ENCODE peak calls at places on chromosomes 12 and 14, in nine cellular contexts. One of them, this sample, is unnamed.
A peak's percentile ranks its signal among the peaks of the same experiment; 100 is the strongest.

GRCh38 chr12:12521923-12522322 is 40.7 kb downstream of the DUSP16 start:
- DNase-seq in right lobe of liver: no peak
- DNase-seq in ovary: no peak
- DNase-seq in IMR-90: no peak
- DNase-seq in adrenal gland: peak; percentile 37
- DNase-seq in HCT116: no peak
- DNase-seq in heart left ventricle: no peak
- DNase-seq in tibial nerve: no peak
- DNase-seq in transverse colon: no peak
- DNase-seq in this sample: no peak

GRCh38 chr14:53044486-53044885 is 93.6 kb upstream of the FERMT2 start:
- DNase-seq in right lobe of liver: no peak
- DNase-seq in ovary: no peak
- DNase-seq in IMR-90: peak; percentile 91
- DNase-seq in adrenal gland: no peak
- DNase-seq in HCT116: no peak
- DNase-seq in heart left ventricle: no peak
- DNase-seq in tibial nerve: no peak
- DNase-seq in transverse colon: no peak
- DNase-seq in this sample: no peak

GRCh38 chr14:104702106-104702505 is 12.7 kb downstream of the INF2 start:
- DNase-seq in right lobe of liver: no peak
- DNase-seq in ovary: no peak
- DNase-seq in IMR-90: no peak
- DNase-seq in adrenal gland: no peak
- DNase-seq in HCT116: no peak
- DNase-seq in heart left ventricle: no peak
- DNase-seq in tibial nerve: no peak
- DNase-seq in transverse colon: no peak
- DNase-seq in this sample: no peak

GRCh38 chr12:53696285-53696654 is 20.4 kb upstream of the ATP5MC2 start:
- DNase-seq in right lobe of liver: peak; percentile 71
- DNase-seq in ovary: no peak
- DNase-seq in IMR-90: peak; percentile 85
- DNase-seq in adrenal gland: peak; percentile 74
- DNase-seq in HCT116: peak; percentile 95
- DNase-seq in heart left ventricle: peak; percentile 66
- DNase-seq in tibial nerve: no peak
- DNase-seq in transverse colon: peak; percentile 78
- DNase-seq in this sample: peak; percentile 89

GRCh38 chr14:101623077-101623372 is 61.7 kb downstream of the DIO3 start:
- DNase-seq in right lobe of liver: no peak
- DNase-seq in ovary: no peak
- DNase-seq in IMR-90: no peak
- DNase-seq in adrenal gland: no peak
- DNase-seq in HCT116: no peak
- DNase-seq in heart left ventricle: no peak
- DNase-seq in tibial nerve: no peak
- DNase-seq in transverse colon: no peak
- DNase-seq in this sample: no peak

GRCh38 chr14:30848449-30849240 is 25.7 kb upstream of the COCH start:
- DNase-seq in right lobe of liver: peak; percentile 74
- DNase-seq in ovary: no peak
- DNase-seq in IMR-90: no peak
- DNase-seq in adrenal gland: no peak
- DNase-seq in HCT116: no peak
- DNase-seq in heart left ventricle: no peak
- DNase-seq in tibial nerve: no peak
- DNase-seq in transverse colon: no peak
- DNase-seq in this sample: no peak

GRCh38 chr14:54828031-54828430 is 74.6 kb downstream of the GCH1 start:
- DNase-seq in right lobe of liver: no peak
- DNase-seq in ovary: no peak
- DNase-seq in IMR-90: no peak
- DNase-seq in adrenal gland: no peak
- DNase-seq in HCT116: no peak
- DNase-seq in heart left ventricle: no peak
- DNase-seq in tibial nerve: no peak
- DNase-seq in transverse colon: no peak
- DNase-seq in this sample: no peak

GRCh38 chr12:5480953-5481300 is 49.0 kb downstream of the NTF3 start:
- DNase-seq in right lobe of liver: no peak
- DNase-seq in ovary: no peak
- DNase-seq in IMR-90: no peak
- DNase-seq in adrenal gland: no peak
- DNase-seq in HCT116: no peak
- DNase-seq in heart left ventricle: no peak
- DNase-seq in tibial nerve: no peak
- DNase-seq in transverse colon: no peak
- DNase-seq in this sample: no peak

DNA sequence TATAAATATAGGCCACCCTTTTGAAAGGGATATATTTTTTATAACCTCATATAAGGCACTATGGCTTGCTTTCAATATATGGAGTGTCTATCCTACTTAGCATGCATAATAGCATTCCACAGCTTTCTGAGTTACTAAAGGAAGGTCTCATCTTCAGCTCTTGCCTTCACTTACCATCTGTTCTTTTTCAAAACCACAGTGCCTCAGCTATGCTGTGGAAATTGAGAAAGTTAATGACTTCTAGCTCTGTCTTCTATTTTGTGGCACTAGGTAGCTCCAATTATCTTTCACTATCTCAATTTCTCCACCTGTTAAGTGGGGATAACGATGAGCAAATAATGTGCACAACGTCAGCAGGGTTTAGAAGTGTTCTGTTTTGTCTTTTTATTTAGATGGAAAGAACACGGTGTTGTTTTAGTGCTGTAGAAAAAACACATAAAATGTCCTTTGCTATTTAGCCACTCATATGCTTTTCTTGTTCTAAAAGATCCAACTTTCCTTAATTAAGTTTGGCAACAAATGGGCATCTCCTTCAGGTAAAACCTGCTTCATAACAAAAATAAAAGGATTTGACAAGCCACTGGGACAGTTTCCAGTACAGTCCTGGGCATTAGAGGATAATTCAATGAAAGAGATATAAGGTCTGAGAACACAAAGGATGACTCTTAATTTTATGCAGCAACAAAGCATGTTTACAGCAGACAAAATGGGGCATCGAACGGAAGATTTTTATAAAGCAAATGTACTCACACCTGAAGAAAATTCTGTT is 462.0 kb upstream of the SYT1 start:
- DNase-seq in right lobe of liver: no peak
- DNase-seq in ovary: no peak
- DNase-seq in IMR-90: no peak
- DNase-seq in adrenal gland: no peak
- DNase-seq in HCT116: no peak
- DNase-seq in heart left ventricle: no peak
- DNase-seq in tibial nerve: no peak
- DNase-seq in transverse colon: no peak
- DNase-seq in this sample: no peak
- H3K9me3 ChIP-seq in right lobe of liver: no peaks in the 10 kb centered on the region
- H3K9me3 ChIP-seq in ovary: no peaks in the 10 kb centered on the region
- H3K9me3 ChIP-seq in IMR-90: no peaks in the 10 kb centered on the region
- H3K9me3 ChIP-seq in adrenal gland: no peaks in the 10 kb centered on the region
- H3K9me3 ChIP-seq in HCT116: no peaks in the 10 kb centered on the region
- H3K9me3 ChIP-seq in heart left ventricle: no peaks in the 10 kb centered on the region
- H3K9me3 ChIP-seq in tibial nerve: no peaks in the 10 kb centered on the region
- H3K9me3 ChIP-seq in transverse colon: no peaks in the 10 kb centered on the region
- H3K9me3 ChIP-seq in this sample: no peaks in the 10 kb centered on the region

DNA sequence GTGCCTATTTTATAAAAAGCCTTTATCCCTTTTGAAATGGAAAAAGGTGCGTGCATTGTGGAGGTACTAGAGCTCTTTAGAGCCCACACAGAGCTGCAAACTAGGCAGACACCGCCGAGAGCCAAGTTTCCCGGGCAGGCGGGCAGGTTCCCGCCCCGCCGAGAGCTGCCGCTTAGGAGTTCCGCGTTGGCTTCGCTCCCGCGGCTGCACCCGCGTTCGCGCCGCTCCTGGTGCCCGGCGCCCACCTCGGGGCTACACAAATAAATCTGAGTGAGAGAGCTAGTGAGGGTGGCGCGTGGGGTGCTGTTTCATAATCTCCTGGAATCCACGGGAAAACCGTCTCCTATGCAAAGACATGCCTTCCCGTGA is 715 bp downstream of the KITLG start:
- DNase-seq in right lobe of liver: peak; percentile 61
- DNase-seq in ovary: peak; percentile 67
- DNase-seq in IMR-90: no peak
- DNase-seq in adrenal gland: peak; percentile 20
- DNase-seq in HCT116: no peak
- DNase-seq in heart left ventricle: peak; percentile 52
- DNase-seq in tibial nerve: peak; percentile 18
- DNase-seq in transverse colon: peak; percentile 56
- DNase-seq in this sample: peak; percentile 16
- TF ChIP-seq POLR2A in right lobe of liver: no peak
- TF ChIP-seq POLR2A in ovary: no peak
- TF ChIP-seq POLR2A in IMR-90: no peak
- TF ChIP-seq POLR2A in adrenal gland: no peak
- TF ChIP-seq POLR2A in HCT116: no peak
- TF ChIP-seq POLR2A in heart left ventricle: no peak
- TF ChIP-seq POLR2A in tibial nerve: no peak
- TF ChIP-seq POLR2A in transverse colon: no peak
- TF ChIP-seq POLR2A in this sample: no peak

GRCh38 chr12:133130808-133131128 is 341 bp downstream of the ZNF10 start:
- DNase-seq in right lobe of liver: peak; percentile 53
- DNase-seq in ovary: peak; percentile 64
- DNase-seq in IMR-90: no peak
- DNase-seq in adrenal gland: peak; percentile 51
- DNase-seq in HCT116: no peak
- DNase-seq in heart left ventricle: peak; percentile 48
- DNase-seq in tibial nerve: no peak
- DNase-seq in transverse colon: peak; percentile 45
- DNase-seq in this sample: peak; percentile 60
- H3K9me3 ChIP-seq in right lobe of liver: peaks cover 27% of the 10 kb centered on the region
- H3K9me3 ChIP-seq in ovary: peaks cover 44% of the 10 kb centered on the region
- H3K9me3 ChIP-seq in IMR-90: peaks cover 39% of the 10 kb centered on the region
- H3K9me3 ChIP-seq in adrenal gland: peaks cover 4% of the 10 kb centered on the region
- H3K9me3 ChIP-seq in HCT116: peaks cover 5% of the 10 kb centered on the region
- H3K9me3 ChIP-seq in heart left ventricle: peaks cover 23% of the 10 kb centered on the region
- H3K9me3 ChIP-seq in tibial nerve: no peaks in the 10 kb centered on the region
- H3K9me3 ChIP-seq in transverse colon: peaks cover 56% of the 10 kb centered on the region
- H3K9me3 ChIP-seq in this sample: no peaks in the 10 kb centered on the region

GRCh38 chr14:34496007-34496678 is 34.1 kb upstream of the SPTSSA start:
- DNase-seq in right lobe of liver: no peak
- DNase-seq in ovary: peak; percentile 77
- DNase-seq in IMR-90: no peak
- DNase-seq in adrenal gland: peak; percentile 23
- DNase-seq in HCT116: no peak
- DNase-seq in heart left ventricle: peak; percentile 26
- DNase-seq in tibial nerve: no peak
- DNase-seq in transverse colon: no peak
- DNase-seq in this sample: no peak

GRCh38 chr14:34498684-34499412 is 36.8 kb upstream of the SPTSSA start:
- DNase-seq in right lobe of liver: no peak
- DNase-seq in ovary: no peak
- DNase-seq in IMR-90: peak; percentile 22
- DNase-seq in adrenal gland: peak; percentile 55
- DNase-seq in HCT116: peak; percentile 40
- DNase-seq in heart left ventricle: no peak
- DNase-seq in tibial nerve: no peak
- DNase-seq in transverse colon: peak; percentile 53
- DNase-seq in this sample: no peak

GRCh38 chr14:34501997-34502396 is 37.5 kb downstream of the EAPP start:
- DNase-seq in right lobe of liver: no peak
- DNase-seq in ovary: no peak
- DNase-seq in IMR-90: peak; percentile 48
- DNase-seq in adrenal gland: no peak
- DNase-seq in HCT116: no peak
- DNase-seq in heart left ventricle: no peak
- DNase-seq in tibial nerve: no peak
- DNase-seq in transverse colon: no peak
- DNase-seq in this sample: no peak

GRCh38 chr14:34501004-34501580 is 38.4 kb downstream of the EAPP start:
- DNase-seq in right lobe of liver: no peak
- DNase-seq in ovary: no peak
- DNase-seq in IMR-90: no peak
- DNase-seq in adrenal gland: no peak
- DNase-seq in HCT116: no peak
- DNase-seq in heart left ventricle: no peak
- DNase-seq in tibial nerve: no peak
- DNase-seq in transverse colon: no peak
- DNase-seq in this sample: no peak

GRCh38 chr14:34496679-34497513 is 34.9 kb upstream of the SPTSSA start:
- DNase-seq in right lobe of liver: peak; percentile 49
- DNase-seq in ovary: peak; percentile 90
- DNase-seq in IMR-90: peak; percentile 100
- DNase-seq in adrenal gland: peak; percentile 95
- DNase-seq in HCT116: peak; percentile 97
- DNase-seq in heart left ventricle: peak; percentile 80
- DNase-seq in tibial nerve: peak; percentile 69
- DNase-seq in transverse colon: peak; percentile 74
- DNase-seq in this sample: peak; percentile 17
- TF ChIP-seq POLR2A in right lobe of liver: no peak
- TF ChIP-seq POLR2A in ovary: peak; percentile 60
- TF ChIP-seq POLR2A in IMR-90: peak; percentile 91
- TF ChIP-seq POLR2A in adrenal gland: peak; percentile 79
- TF ChIP-seq POLR2A in HCT116: no peak
- TF ChIP-seq POLR2A in heart left ventricle: no peak
- TF ChIP-seq POLR2A in tibial nerve: peak; percentile 78
- TF ChIP-seq POLR2A in transverse colon: peak; percentile 21
- TF ChIP-seq POLR2A in this sample: no peak

This sample was measured in thyroid gland.